ENCODE peak calls at places on chromosomes 4 and X, in eight cellular contexts. B, A, Y, R, T, E, M and O are unnamed samples.

GRCh38 chr4:128338634-128339355 is 51.2 kb upstream of the PGRMC2 start:
- DNase-seq in B (peak; percentile 73), A (no peak), Y (no peak), R (no peak), T (no peak), E (peak; percentile 75), M (peak; percentile 53), O (no peak)

GRCh38 chrX:40108084-40108958 is 10.6 kb upstream of the BCOR start:
- DNase-seq in B (no peak), A (peak; percentile 83), Y (no peak), R (peak; percentile 66), T (no peak), E (no peak), M (no peak), O (peak; percentile 21)

GRCh38 chr4:55435136-55435535 is 39.4 kb downstream of the TMEM165 start:
- DNase-seq in B (no peak), A (no peak), Y (no peak), R (no peak), T (no peak), E (no peak), M (no peak), O (no peak)

GRCh38 chr4:6339818-6340445 is 70.3 kb downstream of the WFS1 start:
- DNase-seq in B (no peak), A (no peak), Y (no peak), R (no peak), T (no peak), E (no peak), M (no peak), O (no peak)

GRCh38 chr4:7993671-7994070 is 54.0 kb upstream of the AFAP1 start:
- DNase-seq in B (no peak), A (no peak), Y (no peak), R (no peak), T (no peak), E (no peak), M (no peak), O (no peak)

GRCh38 chrX:13716905-13717304 is 17.5 kb downstream of the TRAPPC2 start:
- DNase-seq in B (no peak), A (no peak), Y (no peak), R (no peak), T (no peak), E (no peak), M (no peak), O (no peak)

GRCh38 chrX:115560978-115561604 is at the start of gene PLS3:
- DNase-seq in B (peak; percentile 81), A (peak; percentile 87), Y (no peak), R (peak; percentile 62), T (no peak), E (peak; percentile 50), M (peak; percentile 60), O (peak; percentile 89)

GRCh38 chrX:23901805-23902204 is 5.9 kb downstream of the APOO start:
- DNase-seq in B (peak; percentile 72), A (peak; percentile 56), Y (no peak), R (no peak), T (peak; percentile 22), E (peak; percentile 74), M (peak; percentile 49), O (peak; percentile 54)

GRCh38 chrX:103919336-103919682 is 43.1 kb upstream of the TMSB15B start:
- DNase-seq in B (no peak), A (no peak), Y (no peak), R (peak; percentile 57), T (no peak), E (no peak), M (no peak), O (no peak)

GRCh38 chr4:183337833-183338232 is 15.6 kb upstream of the CLDN24 start:
- DNase-seq in B (peak; percentile 45), A (peak; percentile 33), Y (no peak), R (no peak), T (no peak), E (no peak), M (no peak), O (no peak)

GRCh38 chrX:102624105-102624504 is 24.8 kb downstream of the ARMCX5 start:
- DNase-seq in B (no peak), A (no peak), Y (no peak), R (no peak), T (no peak), E (no peak), M (no peak), O (peak; percentile 7)

GRCh38 chrX:19544693-19545305 is 29.5 kb upstream of the MAP3K15 start:
- DNase-seq in B (peak; percentile 36), A (no peak), Y (no peak), R (peak; percentile 63), T (peak; percentile 7), E (peak; percentile 47), M (no peak), O (no peak)

GRCh38 chr4:164350086-164350485 is 403.8 kb upstream of the SMIM31 start:
- DNase-seq in B (peak; percentile 9), A (no peak), Y (no peak), R (no peak), T (no peak), E (no peak), M (no peak), O (no peak)

GRCh38 chrX:70169281-70169680 is 8.0 kb upstream of the DGAT2L6 start:
- DNase-seq in B (no peak), A (no peak), Y (no peak), R (no peak), T (no peak), E (no peak), M (no peak), O (no peak)

GRCh38 chr4:91037951-91038350 is 910.8 kb downstream of the CCSER1 start:
- DNase-seq in B (no peak), A (no peak), Y (no peak), R (no peak), T (no peak), E (no peak), M (no peak), O (no peak)

GRCh38 chr4:22932326-22932725 is 239.6 kb downstream of the GBA3 start:
- DNase-seq in B (no peak), A (no peak), Y (no peak), R (no peak), T (no peak), E (no peak), M (no peak), O (peak; percentile 24)

GRCh38 chr4:40843696-40844095 is 93.9 kb downstream of the NSUN7 start:
- DNase-seq in B (no peak), A (no peak), Y (no peak), R (peak; percentile 4), T (no peak), E (no peak), M (no peak), O (no peak)

GRCh38 chrX:130025256-130025655 is 42.8 kb downstream of the BCORL1 start:
- DNase-seq in B (no peak), A (no peak), Y (no peak), R (no peak), T (no peak), E (no peak), M (no peak), O (no peak)

GRCh38 chr4:97453186-97453585 is 690.1 kb downstream of the STPG2 start:
- DNase-seq in B (no peak), A (no peak), Y (no peak), R (no peak), T (no peak), E (no peak), M (no peak), O (no peak)

GRCh38 chrX:21757960-21758359 is at the start of gene SMPX:
- DNase-seq in B (no peak), A (no peak), Y (no peak), R (no peak), T (no peak), E (no peak), M (no peak), O (peak; percentile 16)